ENCODE peak calls at places on chromosomes 13 and 19, in seven cellular contexts. One of them, this sample, is unnamed.

GRCh38 chr13:108963846-108964600 is 334.6 kb downstream of the MYO16 start:
- DNase-seq in breast epithelium: no peak
- DNase-seq in AG04450: peak
- DNase-seq in NT2/D1: no peak
- DNase-seq in upper lobe of right lung: no peak
- DNase-seq in psoas muscle: no peak
- DNase-seq in adrenal gland: no peak
- DNase-seq in this sample: no peak

GRCh38 chr13:97512732-97513131 is 78.8 kb downstream of the RAP2A start:
- DNase-seq in breast epithelium: no peak
- DNase-seq in AG04450: no peak
- DNase-seq in NT2/D1: no peak
- DNase-seq in upper lobe of right lung: no peak
- DNase-seq in psoas muscle: no peak
- DNase-seq in adrenal gland: no peak
- DNase-seq in this sample: no peak

GRCh38 chr13:32737111-32737571 is 150.9 kb downstream of the PDS5B start:
- DNase-seq in breast epithelium: no peak
- DNase-seq in AG04450: no peak
- DNase-seq in NT2/D1: no peak
- DNase-seq in upper lobe of right lung: no peak
- DNase-seq in psoas muscle: no peak
- DNase-seq in adrenal gland: no peak
- DNase-seq in this sample: no peak

GRCh38 chr19:14809272-14810057 is 25.5 kb downstream of the OR7A5 start:
- DNase-seq in breast epithelium: no peak
- DNase-seq in AG04450: no peak
- DNase-seq in NT2/D1: no peak
- DNase-seq in upper lobe of right lung: no peak
- DNase-seq in psoas muscle: peak
- DNase-seq in adrenal gland: no peak
- DNase-seq in this sample: no peak

GRCh38 chr13:84607614-84608013 is 725.3 kb upstream of the SLITRK1 start:
- DNase-seq in breast epithelium: no peak
- DNase-seq in AG04450: peak
- DNase-seq in NT2/D1: no peak
- DNase-seq in upper lobe of right lung: no peak
- DNase-seq in psoas muscle: no peak
- DNase-seq in adrenal gland: no peak
- DNase-seq in this sample: no peak

GRCh38 chr13:113528101-113528797 is 37.7 kb upstream of the DCUN1D2 start:
- DNase-seq in breast epithelium: no peak
- DNase-seq in AG04450: no peak
- DNase-seq in NT2/D1: no peak
- DNase-seq in upper lobe of right lung: no peak
- DNase-seq in psoas muscle: no peak
- DNase-seq in adrenal gland: no peak
- DNase-seq in this sample: no peak

GRCh38 chr13:106599875-106600797 is 32.2 kb upstream of the ARGLU1 start:
- DNase-seq in breast epithelium: no peak
- DNase-seq in AG04450: peak
- DNase-seq in NT2/D1: no peak
- DNase-seq in upper lobe of right lung: no peak
- DNase-seq in psoas muscle: no peak
- DNase-seq in adrenal gland: no peak
- DNase-seq in this sample: peak

GRCh38 chr13:45362939-45363338 is 22.0 kb upstream of the TPT1 start:
- DNase-seq in breast epithelium: no peak
- DNase-seq in AG04450: no peak
- DNase-seq in NT2/D1: peak
- DNase-seq in upper lobe of right lung: no peak
- DNase-seq in psoas muscle: no peak
- DNase-seq in adrenal gland: no peak
- DNase-seq in this sample: no peak

GRCh38 chr19:12156254-12157058 is at the start of gene ZNF625:
- DNase-seq in breast epithelium: peak
- DNase-seq in AG04450: peak
- DNase-seq in NT2/D1: peak
- DNase-seq in upper lobe of right lung: peak
- DNase-seq in psoas muscle: peak
- DNase-seq in adrenal gland: peak
- DNase-seq in this sample: peak

DNA sequence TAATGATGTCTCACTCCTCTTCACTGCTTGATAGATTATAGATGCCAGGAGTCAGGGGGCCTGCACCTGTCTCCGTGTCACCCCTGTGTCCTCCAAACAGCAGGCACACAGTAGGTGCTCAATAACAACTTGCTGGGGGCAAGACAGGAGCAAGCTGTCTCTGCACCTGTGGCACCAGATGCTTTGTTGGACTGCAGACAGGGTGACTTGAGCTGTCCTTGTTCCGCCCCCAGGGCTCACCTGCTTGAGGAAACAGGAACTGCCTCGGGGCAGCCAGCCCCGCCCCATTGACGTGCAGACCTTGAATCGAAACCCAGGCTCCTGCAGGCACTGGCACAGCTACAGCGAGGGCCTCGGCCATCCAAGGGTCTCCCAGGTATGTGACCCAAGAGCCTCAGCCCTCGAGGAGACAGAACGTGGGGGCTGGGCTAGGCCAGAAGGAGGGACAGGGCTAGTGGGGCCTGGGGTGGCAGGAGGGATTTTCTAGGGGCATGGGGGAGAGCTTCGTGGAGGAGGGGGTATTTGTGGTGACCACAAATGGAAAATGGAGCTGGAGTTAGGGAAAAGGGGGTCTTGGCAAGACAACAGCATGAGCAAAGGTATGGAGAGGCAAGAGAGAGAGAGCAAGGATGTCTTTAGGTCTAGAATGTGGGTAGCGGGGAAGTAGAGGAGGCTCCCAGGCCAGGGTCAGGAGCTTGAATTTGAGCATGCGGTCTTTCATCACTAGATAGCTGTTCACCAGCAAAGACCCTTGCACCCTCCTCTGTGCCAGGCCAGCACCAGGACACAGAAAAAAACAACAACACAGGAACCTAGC is at the start of gene HSH2D:
- DNase-seq in breast epithelium: peak
- DNase-seq in AG04450: no peak
- DNase-seq in NT2/D1: no peak
- DNase-seq in upper lobe of right lung: peak
- DNase-seq in psoas muscle: peak
- DNase-seq in adrenal gland: peak
- DNase-seq in this sample: no peak
- H3K4me3 ChIP-seq in breast epithelium: peak
- H3K4me3 ChIP-seq in AG04450: no peak
- H3K4me3 ChIP-seq in NT2/D1: no peak
- H3K4me3 ChIP-seq in upper lobe of right lung: peak
- H3K4me3 ChIP-seq in psoas muscle: no peak
- H3K4me3 ChIP-seq in adrenal gland: no peak
- H3K4me3 ChIP-seq in this sample: peak

GRCh38 chr19:57190301-57190700 is 999 bp upstream of the ZNF264 start:
- DNase-seq in breast epithelium: no peak
- DNase-seq in AG04450: no peak
- DNase-seq in NT2/D1: no peak
- DNase-seq in upper lobe of right lung: no peak
- DNase-seq in psoas muscle: no peak
- DNase-seq in adrenal gland: no peak
- DNase-seq in this sample: no peak
- H3K4me3 ChIP-seq in breast epithelium: no peak
- H3K4me3 ChIP-seq in AG04450: no peak
- H3K4me3 ChIP-seq in NT2/D1: peak
- H3K4me3 ChIP-seq in upper lobe of right lung: peak
- H3K4me3 ChIP-seq in psoas muscle: no peak
- H3K4me3 ChIP-seq in adrenal gland: no peak
- H3K4me3 ChIP-seq in this sample: peak

GRCh38 chr19:38255759-38256052 is 468 bp downstream of the PPP1R14A start:
- DNase-seq in breast epithelium: no peak
- DNase-seq in AG04450: no peak
- DNase-seq in NT2/D1: no peak
- DNase-seq in upper lobe of right lung: no peak
- DNase-seq in psoas muscle: no peak
- DNase-seq in adrenal gland: no peak
- DNase-seq in this sample: no peak
- H3K4me3 ChIP-seq in breast epithelium: peak
- H3K4me3 ChIP-seq in AG04450: peak
- H3K4me3 ChIP-seq in NT2/D1: peak
- H3K4me3 ChIP-seq in upper lobe of right lung: peak
- H3K4me3 ChIP-seq in psoas muscle: peak
- H3K4me3 ChIP-seq in adrenal gland: peak
- H3K4me3 ChIP-seq in this sample: peak

DNA sequence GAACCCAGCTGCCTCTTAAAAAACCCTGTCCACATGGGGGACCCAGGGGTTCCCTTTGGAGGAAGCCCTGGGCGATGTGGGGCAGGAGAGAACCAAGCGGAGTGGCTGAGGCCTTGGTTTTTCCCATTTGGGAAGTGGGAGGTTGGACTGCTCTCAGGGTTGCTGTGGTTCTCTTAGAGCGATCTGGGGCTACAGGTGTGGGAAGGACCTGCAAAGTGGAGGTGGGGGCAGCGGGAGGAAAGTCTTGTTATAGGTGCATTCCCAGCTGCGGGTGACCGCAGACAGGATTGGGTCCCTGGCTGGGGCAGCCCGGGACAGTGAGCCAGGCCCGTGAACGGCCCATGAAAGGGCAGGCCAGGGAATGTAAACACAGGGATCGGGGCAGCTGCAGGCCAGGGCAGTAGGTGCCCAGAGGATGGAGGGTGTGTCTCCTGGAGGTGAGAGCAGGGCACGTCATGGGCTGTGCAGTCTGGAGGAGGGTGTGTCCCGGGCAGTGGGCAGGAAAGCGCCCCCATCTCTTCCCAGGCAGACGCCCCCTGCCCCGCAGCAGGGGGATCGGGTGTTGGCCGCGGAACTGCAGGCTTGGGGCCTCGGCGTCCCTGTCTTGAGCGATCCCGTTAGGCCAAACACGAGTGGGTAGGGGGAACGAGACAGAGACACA is 767 bp downstream of the SLC25A23 start:
- DNase-seq in breast epithelium: no peak
- DNase-seq in AG04450: no peak
- DNase-seq in NT2/D1: no peak
- DNase-seq in upper lobe of right lung: no peak
- DNase-seq in psoas muscle: no peak
- DNase-seq in adrenal gland: no peak
- DNase-seq in this sample: no peak
- H3K4me3 ChIP-seq in breast epithelium: peak
- H3K4me3 ChIP-seq in AG04450: peak
- H3K4me3 ChIP-seq in NT2/D1: peak
- H3K4me3 ChIP-seq in upper lobe of right lung: peak
- H3K4me3 ChIP-seq in psoas muscle: peak
- H3K4me3 ChIP-seq in adrenal gland: peak
- H3K4me3 ChIP-seq in this sample: peak

GRCh38 chr19:55161571-55162322 is 4.2 kb upstream of the TNNI3 start:
- DNase-seq in breast epithelium: no peak
- DNase-seq in AG04450: no peak
- DNase-seq in NT2/D1: no peak
- DNase-seq in upper lobe of right lung: no peak
- DNase-seq in psoas muscle: peak
- DNase-seq in adrenal gland: no peak
- DNase-seq in this sample: no peak

GRCh38 chr19:55169136-55169535 is 2.7 kb upstream of the DNAAF3 start:
- DNase-seq in breast epithelium: no peak
- DNase-seq in AG04450: no peak
- DNase-seq in NT2/D1: no peak
- DNase-seq in upper lobe of right lung: no peak
- DNase-seq in psoas muscle: no peak
- DNase-seq in adrenal gland: no peak
- DNase-seq in this sample: no peak

GRCh38 chr19:55165952-55166529 is 372 bp downstream of the DNAAF3 start:
- DNase-seq in breast epithelium: peak
- DNase-seq in AG04450: no peak
- DNase-seq in NT2/D1: peak
- DNase-seq in upper lobe of right lung: peak
- DNase-seq in psoas muscle: peak
- DNase-seq in adrenal gland: peak
- DNase-seq in this sample: no peak

GRCh38 chr19:55171440-55171839 is 5.0 kb upstream of the DNAAF3 start:
- DNase-seq in breast epithelium: no peak
- DNase-seq in AG04450: no peak
- DNase-seq in NT2/D1: no peak
- DNase-seq in upper lobe of right lung: no peak
- DNase-seq in psoas muscle: no peak
- DNase-seq in adrenal gland: no peak
- DNase-seq in this sample: no peak

DNA sequence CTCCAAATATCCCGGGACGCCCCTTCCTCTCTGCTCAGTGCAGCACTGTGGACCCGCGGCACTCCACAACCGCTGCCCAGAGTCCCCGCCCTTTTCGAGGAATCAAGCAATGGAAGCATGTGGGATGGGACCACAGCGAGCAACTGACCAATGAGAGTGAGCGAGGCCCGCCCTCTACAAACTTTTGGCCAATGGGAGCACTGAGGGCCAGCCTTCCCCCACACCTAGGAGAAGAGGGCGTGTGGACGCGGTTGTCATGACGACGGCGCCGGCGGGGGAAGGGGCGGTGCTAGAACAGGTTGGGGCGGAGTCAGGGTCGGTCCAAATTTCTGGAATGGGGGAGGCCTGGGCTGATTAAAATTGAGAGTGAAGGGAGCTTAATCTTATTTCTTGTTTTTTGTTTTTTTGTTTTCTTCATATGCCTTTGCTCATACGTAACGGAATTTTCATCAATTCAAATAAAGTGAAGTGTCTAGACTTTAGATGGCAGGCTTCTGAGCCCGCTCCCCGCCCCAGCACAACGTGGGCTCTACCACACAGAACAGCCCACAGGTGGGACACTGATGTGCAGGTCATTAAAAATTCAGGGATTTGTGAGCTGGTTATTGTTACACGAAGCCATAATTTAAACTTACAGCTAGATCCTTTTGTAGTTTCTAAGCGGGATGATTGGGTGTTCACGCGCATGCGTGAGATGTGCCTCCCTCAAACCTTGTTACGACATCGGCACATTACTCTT is at the start of gene DNAAF3:
- DNase-seq in breast epithelium: peak
- DNase-seq in AG04450: peak
- DNase-seq in NT2/D1: peak
- DNase-seq in upper lobe of right lung: peak
- DNase-seq in psoas muscle: peak
- DNase-seq in adrenal gland: peak
- DNase-seq in this sample: peak
- H3K4me3 ChIP-seq in breast epithelium: peak
- H3K4me3 ChIP-seq in AG04450: peak
- H3K4me3 ChIP-seq in NT2/D1: peak
- H3K4me3 ChIP-seq in upper lobe of right lung: peak
- H3K4me3 ChIP-seq in psoas muscle: peak
- H3K4me3 ChIP-seq in adrenal gland: peak
- H3K4me3 ChIP-seq in this sample: no peak

DNA sequence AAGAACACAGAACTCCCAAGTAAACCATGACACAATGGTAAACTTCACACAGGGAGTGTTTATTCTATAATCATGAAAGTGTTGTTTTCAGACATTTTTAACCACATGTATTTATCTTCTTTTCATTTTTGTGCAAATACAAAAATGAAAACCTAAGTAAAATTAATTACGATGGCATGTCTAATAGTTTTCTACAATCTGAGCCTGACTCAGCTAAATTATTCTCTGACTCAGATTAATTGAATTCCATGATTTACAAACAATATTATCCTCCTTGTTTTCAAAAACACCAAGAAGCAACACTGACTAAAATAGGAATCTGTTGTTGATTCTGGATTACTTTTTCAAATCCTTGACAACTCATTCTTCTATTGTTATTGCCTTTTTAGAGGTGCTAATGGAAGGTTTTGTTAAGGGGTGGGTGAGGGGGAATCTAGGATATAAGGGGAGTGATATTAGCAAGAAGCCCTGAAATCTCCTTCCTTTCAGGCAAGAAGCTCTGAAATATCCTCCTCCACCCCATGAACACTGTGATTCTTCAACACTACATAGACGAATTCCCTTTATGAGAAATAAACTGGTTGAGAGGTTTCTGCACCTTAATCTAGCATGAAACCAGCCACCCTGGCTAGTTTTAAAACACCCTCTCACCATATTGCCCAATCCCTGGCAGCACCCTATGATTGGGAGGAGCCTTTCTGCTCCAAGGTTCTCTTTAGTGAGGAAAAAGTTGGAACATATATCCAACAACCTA is 1057.7 kb upstream of the PCDH20 start:
- DNase-seq in breast epithelium: no peak
- DNase-seq in AG04450: no peak
- DNase-seq in NT2/D1: no peak
- DNase-seq in upper lobe of right lung: no peak
- DNase-seq in psoas muscle: no peak
- DNase-seq in adrenal gland: no peak
- DNase-seq in this sample: no peak
- H3K4me3 ChIP-seq in breast epithelium: no peak
- H3K4me3 ChIP-seq in AG04450: no peak
- H3K4me3 ChIP-seq in NT2/D1: no peak
- H3K4me3 ChIP-seq in upper lobe of right lung: no peak
- H3K4me3 ChIP-seq in psoas muscle: no peak
- H3K4me3 ChIP-seq in adrenal gland: no peak
- H3K4me3 ChIP-seq in this sample: no peak